ENCODE peak calls at places on chromosomes 3 and 15, in nine cellular contexts. S is HT-29; Z is stimulated activated CD4-positive, alpha-beta T cell treated with anti-CD3 and anti-CD28 coated beads, Interleukin-12 subunit alpha, Interleukin-12 subunit beta, amount 100 ng/mL, for 48 hours; F is MV-4-11; Q is A549; I is WERI-Rb-1; C is COR-L47; K is DND-41; U is Right ventricle myocardium superior. Y is an unnamed sample.

GRCh38 chr15:67824157-67824899 is 981 bp upstream of the SKOR1 start:
- DNase-seq in S (no peak), Z (no peak), F (no peak), Q (no peak), I (no peak), C (no peak), K (no peak), U (no peak), Y (no peak)

GRCh38 chr3:155912574-155913190 is 42.2 kb downstream of the GMPS start:
- DNase-seq in S (no peak), Z (no peak), F (no peak), Q (no peak), I (no peak), C (no peak), K (no peak), U (no peak), Y (no peak)

GRCh38 chr3:50623840-50624474 is 7.0 kb downstream of the MAPKAPK3 start:
- DNase-seq in S (no peak), Z (no peak), F (peak), Q (no peak), I (no peak), C (no peak), K (peak), U (no peak), Y (no peak)

GRCh38 chr3:195895078-195895899 is 13.1 kb downstream of the TNK2 start:
- DNase-seq in S (no peak), Z (peak), F (peak), Q (peak), I (peak), C (peak), K (peak), U (peak), Y (no peak)

GRCh38 chr3:40464339-40465110 is 7.4 kb downstream of the RPL14 start:
- DNase-seq in S (no peak), Z (no peak), F (no peak), Q (no peak), I (no peak), C (no peak), K (peak), U (no peak), Y (no peak)

GRCh38 chr3:156908398-156908797 is 82.2 kb downstream of the LEKR1 start:
- DNase-seq in S (no peak), Z (no peak), F (no peak), Q (no peak), I (no peak), C (no peak), K (no peak), U (no peak), Y (no peak)

GRCh38 chr3:89098173-89098572 is 9.2 kb upstream of the EPHA3 start:
- DNase-seq in S (no peak), Z (no peak), F (no peak), Q (no peak), I (no peak), C (no peak), K (no peak), U (no peak), Y (no peak)

GRCh38 chr15:29138260-29138659 is 131.4 kb downstream of the NSMCE3 start:
- DNase-seq in S (no peak), Z (no peak), F (no peak), Q (no peak), I (no peak), C (no peak), K (no peak), U (no peak), Y (no peak)

GRCh38 chr3:56119575-56120349 is 348.5 kb downstream of the ERC2 start:
- DNase-seq in S (no peak), Z (no peak), F (peak), Q (no peak), I (no peak), C (no peak), K (no peak), U (peak), Y (no peak)

GRCh38 chr3:182637350-182638197 is 155.7 kb upstream of the ATP11B start:
- DNase-seq in S (no peak), Z (no peak), F (no peak), Q (no peak), I (no peak), C (no peak), K (no peak), U (no peak), Y (no peak)

GRCh38 chr15:74443100-74443909 is 9.5 kb upstream of the SEMA7A start:
- DNase-seq in S (no peak), Z (no peak), F (no peak), Q (no peak), I (no peak), C (no peak), K (no peak), U (no peak), Y (no peak)

GRCh38 chr15:98503970-98504369 is 144.4 kb upstream of the IGF1R start:
- DNase-seq in S (no peak), Z (no peak), F (peak), Q (no peak), I (no peak), C (no peak), K (no peak), U (no peak), Y (no peak)

GRCh38 chr15:80744826-80745225 is 34.3 kb upstream of the CEMIP start:
- DNase-seq in S (no peak), Z (no peak), F (no peak), Q (no peak), I (no peak), C (no peak), K (no peak), U (no peak), Y (no peak)

GRCh38 chr3:132804498-132804897 is 82.3 kb upstream of the NPHP3 start:
- DNase-seq in S (no peak), Z (no peak), F (no peak), Q (no peak), I (no peak), C (no peak), K (no peak), U (no peak), Y (no peak)

GRCh38 chr15:69760263-69760855 is 307.7 kb downstream of the RPLP1 start:
- DNase-seq in S (no peak), Z (no peak), F (peak), Q (no peak), I (no peak), C (no peak), K (no peak), U (no peak), Y (no peak)

GRCh38 chr3:100185847-100186246 is 71.5 kb upstream of the FILIP1L start:
- DNase-seq in S (no peak), Z (no peak), F (peak), Q (no peak), I (no peak), C (no peak), K (no peak), U (no peak), Y (no peak)

GRCh38 chr3:75938921-75939320 is 153.6 kb upstream of the ZNF717 start:
- DNase-seq in S (no peak), Z (no peak), F (no peak), Q (no peak), I (no peak), C (no peak), K (no peak), U (no peak), Y (no peak)

GRCh38 chr3:47586746-47587145 is 8.1 kb upstream of the CSPG5 start:
- DNase-seq in S (no peak), Z (no peak), F (no peak), Q (no peak), I (no peak), C (no peak), K (no peak), U (no peak), Y (no peak)

GRCh38 chr3:59559721-59560514 is 510.1 kb upstream of the CFAP20DC start:
- DNase-seq in S (no peak), Z (no peak), F (peak), Q (peak), I (no peak), C (no peak), K (peak), U (no peak), Y (peak)